ENCODE peak calls at places on chromosomes 1 and 21, in four cellular contexts. One of them, this sample, is unnamed. For H3K9me3, the result is how much of the 10 kb centered on the place peaks cover.

GRCh38 chr1:66729130-66729922 is 22.9 kb upstream of the DYNLT5 start:
- DNase-seq in CD8-positive, alpha-beta T cell: no peak
- DNase-seq in left lung: no peak
- DNase-seq in lower lobe of right lung: no peak
- DNase-seq in this sample: no peak

GRCh38 chr1:176754663-176755062 is 291.7 kb downstream of the PAPPA2 start:
- DNase-seq in left lung: no peak
- DNase-seq in lower lobe of right lung: no peak
- DNase-seq in CD8-positive, alpha-beta T cell: no peak
- DNase-seq in this sample: no peak

GRCh38 chr1:40760984-40761383 is 22.6 kb upstream of the KCNQ4 start:
- DNase-seq in lower lobe of right lung: no peak
- DNase-seq in CD8-positive, alpha-beta T cell: no peak
- DNase-seq in left lung: no peak
- DNase-seq in this sample: no peak

GRCh38 chr1:63835075-63835633 is 61.3 kb downstream of the ROR1 start:
- DNase-seq in lower lobe of right lung: no peak
- DNase-seq in CD8-positive, alpha-beta T cell: no peak
- DNase-seq in left lung: no peak
- DNase-seq in this sample: no peak

GRCh38 chr1:33254536-33254935 is 1.8 kb upstream of the ZNF362 start:
- DNase-seq in lower lobe of right lung: no peak
- DNase-seq in left lung: no peak
- DNase-seq in CD8-positive, alpha-beta T cell: no peak
- DNase-seq in this sample: no peak

GRCh38 chr21:35711213-35711612 is 349.1 kb downstream of the SETD4 start:
- DNase-seq in left lung: no peak
- DNase-seq in lower lobe of right lung: no peak
- DNase-seq in CD8-positive, alpha-beta T cell: no peak
- DNase-seq in this sample: no peak

GRCh38 chr1:218524526-218524925 is 179.4 kb downstream of the TGFB2 start:
- DNase-seq in lower lobe of right lung: no peak
- DNase-seq in CD8-positive, alpha-beta T cell: no peak
- DNase-seq in left lung: peak
- DNase-seq in this sample: no peak

GRCh38 chr1:235872270-235872669 is 5.6 kb upstream of the LYST start:
- DNase-seq in lower lobe of right lung: no peak
- DNase-seq in CD8-positive, alpha-beta T cell: no peak
- DNase-seq in left lung: no peak
- DNase-seq in this sample: no peak

GRCh38 chr1:27356628-27357280 is 10.0 kb downstream of the MAP3K6 start:
- DNase-seq in left lung: no peak
- DNase-seq in lower lobe of right lung: peak
- DNase-seq in CD8-positive, alpha-beta T cell: peak
- DNase-seq in this sample: peak

GRCh38 chr1:40932004-40932403 is 47.5 kb upstream of the CTPS1 start:
- DNase-seq in left lung: no peak
- DNase-seq in lower lobe of right lung: no peak
- DNase-seq in CD8-positive, alpha-beta T cell: no peak
- DNase-seq in this sample: no peak

GRCh38 chr1:45684402-45684801 is 1.9 kb downstream of the GPBP1L1 start:
- DNase-seq in left lung: no peak
- DNase-seq in lower lobe of right lung: no peak
- DNase-seq in CD8-positive, alpha-beta T cell: no peak
- DNase-seq in this sample: no peak

GRCh38 chr1:95197616-95198252 is 36.3 kb upstream of the RWDD3 start:
- DNase-seq in left lung: no peak
- DNase-seq in lower lobe of right lung: no peak
- DNase-seq in CD8-positive, alpha-beta T cell: no peak
- DNase-seq in this sample: no peak

GRCh38 chr21:21057349-21058062 is 59.3 kb downstream of the NCAM2 start:
- DNase-seq in lower lobe of right lung: no peak
- DNase-seq in CD8-positive, alpha-beta T cell: no peak
- DNase-seq in left lung: no peak
- DNase-seq in this sample: no peak

GRCh38 chr1:234533975-234534876 is 55.2 kb upstream of the TARBP1 start:
- DNase-seq in left lung: peak
- DNase-seq in CD8-positive, alpha-beta T cell: no peak
- DNase-seq in lower lobe of right lung: peak
- DNase-seq in this sample: no peak
- H3K9me3 ChIP-seq in left lung: under half
- H3K9me3 ChIP-seq in CD8-positive, alpha-beta T cell: under half
- H3K9me3 ChIP-seq in lower lobe of right lung: under half
- H3K9me3 ChIP-seq in this sample: under half

DNA sequence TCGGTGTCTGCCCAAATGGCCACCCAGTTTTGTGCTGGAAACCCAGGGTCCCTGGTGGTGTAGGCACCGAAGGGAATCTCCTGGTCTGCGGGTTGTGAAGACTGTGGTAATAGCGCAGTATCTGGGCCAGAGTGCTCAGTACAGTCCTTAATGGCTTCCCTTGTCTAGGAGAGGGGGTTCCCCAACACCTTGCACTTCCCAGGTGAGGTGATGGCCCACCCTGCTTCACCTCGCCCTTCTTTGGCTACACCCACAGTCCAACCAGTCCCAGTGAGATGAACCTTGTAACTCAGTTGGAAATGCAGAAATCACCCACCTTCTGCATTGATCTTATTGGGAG is 402.4 kb downstream of the SRGAP2C start:
- DNase-seq in lower lobe of right lung: no peak
- DNase-seq in left lung: no peak
- DNase-seq in CD8-positive, alpha-beta T cell: no peak
- DNase-seq in this sample: no peak
- H3K4me3 ChIP-seq in lower lobe of right lung: no peak
- H3K4me3 ChIP-seq in left lung: no peak
- H3K4me3 ChIP-seq in CD8-positive, alpha-beta T cell: no peak
- H3K4me3 ChIP-seq in this sample: no peak

DNA sequence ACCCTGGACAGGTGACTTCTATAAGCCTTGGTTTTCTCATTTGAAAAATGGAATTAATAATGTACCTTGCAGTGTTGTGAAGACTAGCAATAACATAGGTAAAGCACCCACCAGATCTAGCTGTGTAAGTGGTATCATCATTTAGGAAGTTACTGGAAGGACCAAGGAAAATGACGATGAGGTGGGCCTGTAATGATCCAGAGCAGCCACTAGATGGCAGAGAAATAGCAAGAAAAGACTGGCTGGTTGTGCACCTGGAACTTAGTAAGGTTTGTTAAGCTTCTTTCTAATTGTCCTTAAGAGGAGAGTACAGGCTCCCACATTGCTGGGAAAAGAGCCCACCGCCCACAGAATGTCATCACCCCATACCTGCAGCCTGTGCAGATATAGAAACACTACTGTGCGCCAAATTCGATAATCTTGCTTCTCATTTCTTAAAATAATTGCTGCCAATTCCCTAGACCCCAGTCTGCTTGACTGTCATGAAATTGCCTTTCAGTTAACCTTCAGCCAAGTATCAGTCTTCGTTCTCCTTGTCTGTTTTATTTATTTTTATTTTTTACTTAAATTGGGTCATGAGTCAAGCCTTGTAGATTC is 37.2 kb downstream of the WNT4 start:
- DNase-seq in lower lobe of right lung: no peak
- DNase-seq in left lung: no peak
- DNase-seq in CD8-positive, alpha-beta T cell: no peak
- DNase-seq in this sample: peak
- H3K27ac ChIP-seq in lower lobe of right lung: no peak
- H3K27ac ChIP-seq in left lung: no peak
- H3K27ac ChIP-seq in CD8-positive, alpha-beta T cell: peak
- H3K27ac ChIP-seq in this sample: no peak

GRCh38 chr1:100699744-100700143 is 19.8 kb upstream of the VCAM1 start:
- DNase-seq in lower lobe of right lung: no peak
- DNase-seq in left lung: no peak
- DNase-seq in CD8-positive, alpha-beta T cell: no peak
- DNase-seq in this sample: no peak
- H3K9me3 ChIP-seq in lower lobe of right lung: under half
- H3K9me3 ChIP-seq in left lung: under half
- H3K9me3 ChIP-seq in CD8-positive, alpha-beta T cell: under half
- H3K9me3 ChIP-seq in this sample: under half

This sample was measured in CD8-positive, alpha-beta memory T cell.